ENCODE peak calls at places on chromosomes 5 and 9, in nine cellular contexts. One of them, this sample, is unnamed.

GRCh38 chr5:93174930-93175329 is 406.1 kb downstream of the NR2F1-AS1 start:
- DNase-seq in brain microvascular endothelial cell: no peak
- DNase-seq in HFF-Myc: no peak
- DNase-seq in endodermal cell: no peak
- DNase-seq in HFFc6: no peak
- DNase-seq in pancreas: no peak
- DNase-seq in GM12865: no peak
- DNase-seq in GM20000: no peak
- DNase-seq in NB4: no peak
- DNase-seq in this sample: no peak

GRCh38 chr9:110115341-110115820 is 92.6 kb downstream of the C9orf152 start:
- DNase-seq in brain microvascular endothelial cell: peak
- DNase-seq in HFF-Myc: no peak
- DNase-seq in endodermal cell: no peak
- DNase-seq in HFFc6: no peak
- DNase-seq in pancreas: no peak
- DNase-seq in GM12865: no peak
- DNase-seq in GM20000: no peak
- DNase-seq in NB4: no peak
- DNase-seq in this sample: no peak

GRCh38 chr9:113516840-113517577 is 53.5 kb downstream of the RGS3 start:
- DNase-seq in brain microvascular endothelial cell: no peak
- DNase-seq in HFF-Myc: no peak
- DNase-seq in endodermal cell: no peak
- DNase-seq in HFFc6: no peak
- DNase-seq in pancreas: no peak
- DNase-seq in GM12865: peak
- DNase-seq in GM20000: peak
- DNase-seq in NB4: peak
- DNase-seq in this sample: peak

GRCh38 chr9:77417570-77417969 is 230.6 kb downstream of the GNA14 start:
- DNase-seq in brain microvascular endothelial cell: peak
- DNase-seq in HFF-Myc: no peak
- DNase-seq in endodermal cell: no peak
- DNase-seq in HFFc6: peak
- DNase-seq in pancreas: no peak
- DNase-seq in GM12865: no peak
- DNase-seq in GM20000: no peak
- DNase-seq in NB4: peak
- DNase-seq in this sample: no peak

GRCh38 chr9:94804917-94805544 is 78.5 kb downstream of the AOPEP start:
- DNase-seq in brain microvascular endothelial cell: no peak
- DNase-seq in HFF-Myc: no peak
- DNase-seq in endodermal cell: no peak
- DNase-seq in HFFc6: no peak
- DNase-seq in pancreas: no peak
- DNase-seq in GM12865: no peak
- DNase-seq in GM20000: no peak
- DNase-seq in NB4: peak
- DNase-seq in this sample: no peak

GRCh38 chr9:76828462-76828861 is 64.2 kb downstream of the PCA3 start:
- DNase-seq in brain microvascular endothelial cell: no peak
- DNase-seq in HFF-Myc: no peak
- DNase-seq in endodermal cell: no peak
- DNase-seq in HFFc6: no peak
- DNase-seq in pancreas: no peak
- DNase-seq in GM12865: no peak
- DNase-seq in GM20000: no peak
- DNase-seq in NB4: no peak
- DNase-seq in this sample: no peak

GRCh38 chr5:53249529-53249928 is 140.0 kb upstream of the MOCS2 start:
- DNase-seq in brain microvascular endothelial cell: peak
- DNase-seq in HFF-Myc: peak
- DNase-seq in endodermal cell: no peak
- DNase-seq in HFFc6: peak
- DNase-seq in pancreas: no peak
- DNase-seq in GM12865: no peak
- DNase-seq in GM20000: no peak
- DNase-seq in NB4: no peak
- DNase-seq in this sample: no peak

GRCh38 chr9:92132501-92132900 is 17.3 kb upstream of the SPTLC1 start:
- DNase-seq in brain microvascular endothelial cell: no peak
- DNase-seq in HFF-Myc: no peak
- DNase-seq in endodermal cell: no peak
- DNase-seq in HFFc6: no peak
- DNase-seq in pancreas: no peak
- DNase-seq in GM12865: no peak
- DNase-seq in GM20000: no peak
- DNase-seq in NB4: no peak
- DNase-seq in this sample: no peak

GRCh38 chr5:174053891-174054290 is 8.4 kb downstream of the NSG2 start:
- DNase-seq in brain microvascular endothelial cell: no peak
- DNase-seq in HFF-Myc: no peak
- DNase-seq in endodermal cell: no peak
- DNase-seq in HFFc6: no peak
- DNase-seq in pancreas: no peak
- DNase-seq in GM12865: no peak
- DNase-seq in GM20000: no peak
- DNase-seq in NB4: no peak
- DNase-seq in this sample: no peak

GRCh38 chr5:174059247-174059646 is 13.7 kb downstream of the NSG2 start:
- DNase-seq in brain microvascular endothelial cell: no peak
- DNase-seq in HFF-Myc: no peak
- DNase-seq in endodermal cell: no peak
- DNase-seq in HFFc6: no peak
- DNase-seq in pancreas: no peak
- DNase-seq in GM12865: no peak
- DNase-seq in GM20000: no peak
- DNase-seq in NB4: no peak
- DNase-seq in this sample: no peak

GRCh38 chr5:174052636-174053035 is 7.1 kb downstream of the NSG2 start:
- DNase-seq in brain microvascular endothelial cell: no peak
- DNase-seq in HFF-Myc: no peak
- DNase-seq in endodermal cell: no peak
- DNase-seq in HFFc6: no peak
- DNase-seq in pancreas: no peak
- DNase-seq in GM12865: no peak
- DNase-seq in GM20000: no peak
- DNase-seq in NB4: no peak
- DNase-seq in this sample: no peak

GRCh38 chr5:174058433-174059122 is 13.1 kb downstream of the NSG2 start:
- DNase-seq in brain microvascular endothelial cell: no peak
- DNase-seq in HFF-Myc: no peak
- DNase-seq in endodermal cell: peak
- DNase-seq in HFFc6: no peak
- DNase-seq in pancreas: no peak
- DNase-seq in GM12865: no peak
- DNase-seq in GM20000: no peak
- DNase-seq in NB4: no peak
- DNase-seq in this sample: no peak

DNA sequence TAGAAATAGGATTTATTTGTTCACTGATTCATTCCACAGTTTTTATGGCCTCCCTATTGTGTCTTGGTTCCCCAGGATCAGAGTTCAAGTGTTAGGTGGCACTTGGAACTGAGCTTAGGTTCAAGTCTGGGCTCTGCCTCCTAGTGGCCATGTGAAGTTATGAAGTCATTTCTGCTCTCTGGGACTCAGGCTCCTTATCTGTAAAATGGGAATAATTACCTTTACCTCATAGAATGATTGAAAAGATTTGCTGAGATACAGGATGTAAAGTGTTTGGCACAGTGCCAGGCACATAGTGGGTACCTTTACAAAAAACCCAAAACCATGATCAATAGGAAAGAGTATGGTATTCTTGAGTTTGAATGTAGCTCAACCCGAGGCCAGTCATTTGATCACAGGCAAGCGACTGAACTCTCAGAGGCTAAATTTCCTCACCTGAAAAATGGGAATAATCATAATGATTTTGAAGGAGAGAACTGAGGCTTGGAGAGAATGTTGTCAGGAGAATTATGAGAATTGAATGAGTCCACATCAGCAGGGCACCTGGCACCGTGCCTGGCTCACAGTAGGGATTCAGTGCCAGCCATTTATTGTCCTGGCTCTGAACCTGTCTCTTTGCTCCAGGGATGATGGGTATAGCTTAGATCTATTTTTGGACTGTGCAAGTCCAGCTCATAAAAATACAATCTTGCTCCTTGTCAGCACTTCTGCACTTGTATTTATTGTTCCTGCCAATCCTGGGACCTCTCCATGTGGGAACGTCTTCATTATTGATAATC is 10.7 kb downstream of the NSG2 start:
- DNase-seq in brain microvascular endothelial cell: no peak
- DNase-seq in HFF-Myc: no peak
- DNase-seq in endodermal cell: no peak
- DNase-seq in HFFc6: no peak
- DNase-seq in pancreas: no peak
- DNase-seq in GM12865: peak
- DNase-seq in GM20000: peak
- DNase-seq in NB4: no peak
- DNase-seq in this sample: no peak
- TF ChIP-seq CTCF in brain microvascular endothelial cell: no peak
- TF ChIP-seq CTCF in HFF-Myc: peak
- TF ChIP-seq CTCF in endodermal cell: peak
- TF ChIP-seq CTCF in HFFc6: peak
- TF ChIP-seq CTCF in pancreas: no peak
- TF ChIP-seq CTCF in GM12865: no peak
- TF ChIP-seq CTCF in GM20000: peak
- TF ChIP-seq CTCF in NB4: peak
- TF ChIP-seq CTCF in this sample: no peak

GRCh38 chr5:122492675-122493074 is 180.6 kb downstream of the SNCAIP start:
- DNase-seq in brain microvascular endothelial cell: peak
- DNase-seq in HFF-Myc: no peak
- DNase-seq in endodermal cell: peak
- DNase-seq in HFFc6: no peak
- DNase-seq in pancreas: no peak
- DNase-seq in GM12865: peak
- DNase-seq in GM20000: peak
- DNase-seq in NB4: peak
- DNase-seq in this sample: no peak
- TF ChIP-seq CTCF in brain microvascular endothelial cell: peak
- TF ChIP-seq CTCF in HFF-Myc: peak
- TF ChIP-seq CTCF in endodermal cell: peak
- TF ChIP-seq CTCF in HFFc6: peak
- TF ChIP-seq CTCF in pancreas: no peak
- TF ChIP-seq CTCF in GM12865: peak
- TF ChIP-seq CTCF in GM20000: peak
- TF ChIP-seq CTCF in NB4: peak
- TF ChIP-seq CTCF in this sample: peak

DNA sequence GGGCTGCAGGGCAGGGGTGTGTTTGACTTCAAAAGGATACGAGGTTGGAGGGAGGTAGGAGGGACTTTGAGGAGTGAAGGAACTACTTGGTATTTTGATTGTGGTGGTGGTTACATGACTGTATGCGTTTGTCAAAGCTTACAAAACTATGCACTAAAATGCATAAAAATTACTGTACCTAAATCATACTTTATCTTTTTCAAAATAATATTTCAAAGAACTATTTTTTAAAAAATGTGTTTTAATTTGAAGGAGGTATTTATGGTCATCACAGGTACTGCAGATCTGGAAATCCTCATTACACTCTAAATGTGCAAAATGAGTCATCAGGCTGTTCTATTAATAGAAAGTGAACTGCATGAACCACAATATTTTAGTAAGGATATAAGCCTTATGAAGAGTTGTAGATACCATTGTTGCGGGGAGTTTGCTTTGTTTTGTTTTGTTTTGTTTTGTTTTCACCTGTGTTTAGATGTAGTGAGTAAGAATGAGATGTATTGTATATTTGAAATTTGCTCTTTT is 116.9 kb downstream of the ARRDC3 start:
- DNase-seq in brain microvascular endothelial cell: peak
- DNase-seq in HFF-Myc: no peak
- DNase-seq in endodermal cell: no peak
- DNase-seq in HFFc6: peak
- DNase-seq in pancreas: no peak
- DNase-seq in GM12865: peak
- DNase-seq in GM20000: peak
- DNase-seq in NB4: peak
- DNase-seq in this sample: peak
- TF ChIP-seq CTCF in brain microvascular endothelial cell: no peak
- TF ChIP-seq CTCF in HFF-Myc: no peak
- TF ChIP-seq CTCF in endodermal cell: no peak
- TF ChIP-seq CTCF in HFFc6: peak
- TF ChIP-seq CTCF in pancreas: peak
- TF ChIP-seq CTCF in GM12865: no peak
- TF ChIP-seq CTCF in GM20000: no peak
- TF ChIP-seq CTCF in NB4: no peak
- TF ChIP-seq CTCF in this sample: no peak

GRCh38 chr9:38018230-38018963 is 50.6 kb downstream of the SHB start:
- DNase-seq in brain microvascular endothelial cell: no peak
- DNase-seq in HFF-Myc: no peak
- DNase-seq in endodermal cell: no peak
- DNase-seq in HFFc6: no peak
- DNase-seq in pancreas: no peak
- DNase-seq in GM12865: no peak
- DNase-seq in GM20000: no peak
- DNase-seq in NB4: no peak
- DNase-seq in this sample: no peak

GRCh38 chr9:38017885-38018186 is 51.2 kb downstream of the SHB start:
- DNase-seq in brain microvascular endothelial cell: no peak
- DNase-seq in HFF-Myc: no peak
- DNase-seq in endodermal cell: no peak
- DNase-seq in HFFc6: no peak
- DNase-seq in pancreas: no peak
- DNase-seq in GM12865: no peak
- DNase-seq in GM20000: no peak
- DNase-seq in NB4: no peak
- DNase-seq in this sample: no peak

GRCh38 chr9:38016375-38017120 is 52.5 kb downstream of the SHB start:
- DNase-seq in brain microvascular endothelial cell: peak
- DNase-seq in HFF-Myc: no peak
- DNase-seq in endodermal cell: no peak
- DNase-seq in HFFc6: peak
- DNase-seq in pancreas: no peak
- DNase-seq in GM12865: no peak
- DNase-seq in GM20000: no peak
- DNase-seq in NB4: no peak
- DNase-seq in this sample: no peak

GRCh38 chr9:38018964-38019602 is 49.9 kb downstream of the SHB start:
- DNase-seq in brain microvascular endothelial cell: peak
- DNase-seq in HFF-Myc: no peak
- DNase-seq in endodermal cell: no peak
- DNase-seq in HFFc6: peak
- DNase-seq in pancreas: peak
- DNase-seq in GM12865: no peak
- DNase-seq in GM20000: no peak
- DNase-seq in NB4: peak
- DNase-seq in this sample: no peak

DNA sequence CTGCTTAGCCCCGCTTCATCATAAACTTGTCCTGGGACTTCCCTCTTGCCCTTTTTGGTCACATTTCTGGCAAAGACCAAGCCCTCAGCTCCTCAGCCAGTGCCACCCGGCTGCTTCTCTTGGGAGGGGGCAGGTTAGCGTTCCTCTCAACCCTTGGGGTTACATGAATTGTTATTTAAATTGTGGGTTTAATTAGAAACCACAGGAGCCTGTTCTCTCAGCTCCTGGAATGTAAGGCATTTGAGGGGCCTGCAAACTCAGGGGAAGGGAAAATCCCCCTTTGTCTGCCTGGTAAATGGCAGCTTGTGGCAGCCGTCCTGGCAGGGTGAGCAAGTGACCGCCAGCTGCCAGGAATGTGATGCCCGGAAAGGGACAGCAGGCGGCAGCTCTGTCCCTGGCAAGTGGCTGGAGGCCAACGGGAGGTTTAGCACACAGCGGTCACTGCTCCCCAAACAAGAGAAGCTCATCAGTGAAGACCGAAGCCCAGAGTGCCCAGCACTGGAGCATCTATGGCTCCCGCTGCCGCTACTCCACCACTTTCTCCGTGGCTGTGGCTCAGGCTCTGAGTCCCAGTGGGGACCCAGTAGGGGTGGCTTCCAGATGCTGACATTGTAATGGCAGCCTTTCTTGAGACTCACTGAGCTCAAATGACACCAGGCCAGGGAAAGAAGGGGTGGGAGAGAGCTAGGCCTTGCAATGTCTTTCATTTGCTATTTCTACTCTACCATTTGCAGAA is 51.7 kb downstream of the SHB start:
- DNase-seq in brain microvascular endothelial cell: peak
- DNase-seq in HFF-Myc: no peak
- DNase-seq in endodermal cell: peak
- DNase-seq in HFFc6: peak
- DNase-seq in pancreas: peak
- DNase-seq in GM12865: no peak
- DNase-seq in GM20000: no peak
- DNase-seq in NB4: no peak
- DNase-seq in this sample: no peak
- TF ChIP-seq CTCF in brain microvascular endothelial cell: peak
- TF ChIP-seq CTCF in HFF-Myc: peak
- TF ChIP-seq CTCF in endodermal cell: peak
- TF ChIP-seq CTCF in HFFc6: peak
- TF ChIP-seq CTCF in pancreas: peak
- TF ChIP-seq CTCF in GM12865: no peak
- TF ChIP-seq CTCF in GM20000: no peak
- TF ChIP-seq CTCF in NB4: no peak
- TF ChIP-seq CTCF in this sample: no peak